ENCODE peak calls at places on chromosomes 11 and 22, in ten cellular contexts. S, A, I, L, H, T, C, N, O and Y are unnamed samples. For H3K36me3, the result is how much of the 10 kb centered on the place peaks cover.

GRCh38 chr11:2928605-2929510 is at the start of gene PHLDA2:
- DNase-seq in A (no peak), O (peak), L (peak), S (no peak), C (peak), I (no peak), N (peak), H (peak), T (peak), Y (peak)

GRCh38 chr11:107719557-107720304 is 7.9 kb upstream of the SLN start:
- DNase-seq in C (no peak), T (no peak), A (no peak), O (no peak), I (no peak), H (no peak), N (no peak), L (no peak), S (no peak), Y (no peak)

GRCh38 chr11:77473001-77473800 is 693 bp downstream of the PAK1 start:
- DNase-seq in L (no peak), S (peak), H (peak), T (peak), I (peak), A (peak), C (peak), N (peak), O (no peak), Y (peak)

GRCh38 chr11:32302826-32303225 is 132.5 kb downstream of the WT1 start:
- DNase-seq in I (no peak), A (no peak), T (no peak), L (no peak), N (no peak), O (no peak), H (no peak), S (no peak), C (no peak), Y (no peak)

GRCh38 chr22:19672054-19672776 is 42.1 kb upstream of the SEPTIN5 start:
- DNase-seq in A (no peak), T (no peak), O (no peak), I (no peak), C (no peak), N (no peak), H (no peak), S (no peak), L (no peak), Y (no peak)

GRCh38 chr11:116731097-116731761 is 41.6 kb downstream of the BUD13 start:
- DNase-seq in O (no peak), S (no peak), A (no peak), L (no peak), T (no peak), C (peak), H (no peak), I (peak), N (no peak), Y (peak)

GRCh38 chr11:14582835-14583234 is 60.8 kb upstream of the PDE3B start:
- DNase-seq in S (no peak), O (no peak), T (no peak), I (no peak), A (no peak), L (no peak), N (no peak), H (no peak), C (peak), Y (no peak)

GRCh38 chr22:24427500-24428164 is at the start of gene ADORA2A:
- DNase-seq in L (no peak), H (peak), N (peak), I (no peak), S (no peak), T (no peak), O (no peak), C (peak), A (no peak), Y (peak)

GRCh38 chr11:67022961-67023956 is at the start of gene SYT12:
- DNase-seq in C (no peak), A (no peak), I (no peak), L (no peak), S (no peak), H (no peak), O (no peak), N (no peak), T (no peak), Y (no peak)

GRCh38 chr11:111797145-111797581 is 31.0 kb upstream of the PPP2R1B start:
- DNase-seq in I (no peak), H (no peak), N (peak), S (peak), T (no peak), L (no peak), C (no peak), O (peak), A (no peak), Y (no peak)

GRCh38 chr11:45652781-45653180 is 12.6 kb downstream of the CHST1 start:
- DNase-seq in S (no peak), C (peak), L (no peak), O (no peak), T (peak), A (no peak), H (no peak), N (no peak), I (no peak), Y (no peak)

GRCh38 chr11:117876049-117876340 is 463 bp downstream of the FXYD6 start:
- DNase-seq in A (no peak), C (no peak), S (no peak), O (no peak), L (no peak), N (no peak), T (no peak), H (no peak), I (no peak), Y (no peak)

DNA sequence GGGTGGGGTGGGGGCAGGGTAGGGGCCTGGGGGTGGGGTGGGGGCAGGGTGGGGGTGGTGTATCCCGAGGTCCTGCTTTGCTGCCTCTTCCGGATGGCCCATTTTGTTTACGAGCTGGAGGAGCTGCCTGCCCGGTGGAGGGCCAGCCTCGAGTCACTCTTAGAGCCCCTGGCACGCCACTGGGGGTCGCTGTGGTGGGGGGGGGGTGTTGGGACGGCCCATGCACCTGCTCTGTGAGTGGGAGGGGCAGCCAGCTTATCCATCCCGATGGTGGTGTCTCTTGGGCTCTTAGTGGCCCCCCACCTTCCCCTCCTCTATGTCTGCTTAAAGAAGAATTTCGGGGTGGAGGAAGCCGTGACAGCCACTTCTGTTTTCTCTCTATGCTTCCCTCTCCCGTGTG is 24.6 kb downstream of the MRGPRD start:
- DNase-seq in A (no peak), O (no peak), H (no peak), T (peak), I (no peak), L (no peak), N (no peak), S (no peak), C (no peak), Y (no peak)
- TF ChIP-seq CTCF in A (no peak), O (peak), H (no peak), T (no peak), I (no peak), L (peak), N (no peak), S (no peak), C (peak), Y (peak)

GRCh38 chr11:19239039-19239438 is 1.7 kb downstream of the E2F8 start:
- DNase-seq in H (no peak), A (no peak), I (no peak), T (no peak), O (peak), N (no peak), C (no peak), S (no peak), L (no peak), Y (no peak)
- H3K36me3 ChIP-seq in H (under half), A (under half), I (under half), T (under half), O (under half), N (under half), C (under half), S (under half), L (under half), Y (under half)

DNA sequence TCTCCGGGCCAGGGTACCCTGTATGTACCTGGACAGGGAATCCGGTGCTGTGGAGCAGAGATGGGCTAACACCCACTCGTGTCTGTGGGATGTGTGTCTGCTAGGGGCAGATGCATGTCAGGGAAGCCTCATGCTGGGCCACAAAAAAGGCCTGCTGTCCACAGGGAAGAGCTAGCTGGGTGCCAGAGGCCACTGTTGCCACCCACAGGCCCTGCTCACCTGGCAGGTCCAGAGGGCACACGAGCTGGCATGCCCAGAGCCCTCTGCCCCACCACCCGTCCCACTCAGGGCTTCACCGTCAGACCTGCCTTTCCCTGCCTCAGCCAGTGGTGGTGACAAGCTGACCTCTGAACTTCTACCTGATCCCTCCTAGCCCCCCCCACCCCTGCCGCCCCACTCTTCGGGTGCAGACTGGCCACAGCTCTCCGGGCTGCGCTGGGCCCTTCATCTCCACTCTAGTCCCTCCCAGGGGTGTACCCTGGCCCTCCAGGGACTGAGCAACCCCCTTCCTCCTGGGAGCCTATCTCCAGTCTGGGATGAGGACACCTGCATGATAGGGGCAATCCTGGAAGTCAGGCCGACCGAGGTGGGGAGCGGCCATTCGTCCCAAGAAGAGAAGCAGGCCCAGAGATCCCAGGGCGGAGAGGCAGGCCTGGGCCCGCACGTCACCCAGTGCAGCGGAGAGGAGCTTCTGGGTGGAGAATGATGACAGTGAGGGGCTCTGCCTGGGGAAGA is 1.3 kb downstream of the SLC25A22 start:
- DNase-seq in L (no peak), T (no peak), S (no peak), C (peak), A (no peak), H (no peak), O (no peak), N (peak), I (no peak), Y (peak)
- TF ChIP-seq POLR2A in L (no peak), T (no peak), S (peak), C (no peak), A (no peak), H (no peak), O (no peak), N (no peak), I (no peak), Y (no peak)

DNA sequence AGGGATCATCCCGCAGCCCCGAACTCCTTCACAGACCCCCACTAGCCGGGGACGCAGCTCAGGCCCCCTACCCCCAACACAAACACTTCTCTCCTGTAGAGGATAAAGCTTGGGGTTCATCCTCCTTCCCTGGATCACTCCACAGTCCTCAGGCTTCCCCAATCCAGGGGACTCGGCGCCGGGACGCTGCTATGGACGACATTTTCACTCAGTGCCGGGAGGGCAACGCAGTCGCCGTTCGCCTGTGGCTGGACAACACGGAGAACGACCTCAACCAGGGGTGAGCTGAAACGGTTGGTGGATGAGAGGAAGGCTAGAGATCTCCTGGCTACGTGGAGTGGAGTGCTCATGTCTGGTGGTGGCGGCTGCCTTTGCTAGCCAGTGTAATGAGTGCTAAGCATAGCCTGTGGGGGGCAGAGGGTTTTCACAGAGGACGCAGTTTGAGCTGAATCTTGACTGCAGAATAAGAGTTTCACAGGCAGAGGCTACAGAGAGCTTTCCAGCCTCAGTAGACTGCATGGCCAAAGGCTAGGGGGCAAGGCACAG is 580 bp downstream of the ILK start:
- DNase-seq in C (peak), I (no peak), T (peak), S (peak), L (no peak), H (peak), A (no peak), O (peak), N (peak), Y (peak)
- TF ChIP-seq CTCF in C (peak), I (no peak), T (no peak), S (no peak), L (no peak), H (peak), A (no peak), O (no peak), N (peak), Y (no peak)

DNA sequence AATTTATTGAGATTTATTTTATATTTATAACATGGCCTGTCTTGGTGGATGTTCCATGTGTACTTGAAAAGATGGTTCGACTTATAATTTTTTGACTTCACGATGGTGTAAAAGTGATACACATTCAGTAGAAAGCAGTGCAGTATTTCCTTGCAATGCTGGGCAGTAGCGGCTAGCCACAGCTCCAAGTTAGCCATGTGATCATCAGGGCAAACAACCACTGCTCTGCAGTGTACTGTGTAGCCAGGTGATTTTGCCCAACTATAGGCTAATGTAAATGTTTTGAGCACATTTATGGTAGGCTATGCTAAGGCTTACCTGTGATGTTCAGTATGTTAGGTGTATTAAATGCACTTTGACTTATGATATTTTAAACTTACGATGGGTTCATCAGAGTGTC is 52.4 kb downstream of the PDHX start:
- DNase-seq in S (no peak), I (no peak), O (no peak), N (no peak), C (no peak), T (no peak), A (no peak), H (no peak), L (no peak), Y (no peak)
- H3K36me3 ChIP-seq in S (under half), I (under half), O (under half), N (under half), C (under half), T (half or more), A (under half), H (under half), L (under half), Y (under half)

GRCh38 chr11:253886-254270 is 17.1 kb downstream of the PSMD13 start:
- DNase-seq in O (no peak), T (no peak), S (no peak), H (no peak), C (no peak), A (no peak), I (no peak), L (no peak), N (no peak), Y (no peak)
- TF ChIP-seq POLR2A in O (no peak), T (no peak), S (no peak), H (no peak), C (no peak), A (no peak), I (no peak), L (no peak), N (no peak), Y (no peak)

DNA sequence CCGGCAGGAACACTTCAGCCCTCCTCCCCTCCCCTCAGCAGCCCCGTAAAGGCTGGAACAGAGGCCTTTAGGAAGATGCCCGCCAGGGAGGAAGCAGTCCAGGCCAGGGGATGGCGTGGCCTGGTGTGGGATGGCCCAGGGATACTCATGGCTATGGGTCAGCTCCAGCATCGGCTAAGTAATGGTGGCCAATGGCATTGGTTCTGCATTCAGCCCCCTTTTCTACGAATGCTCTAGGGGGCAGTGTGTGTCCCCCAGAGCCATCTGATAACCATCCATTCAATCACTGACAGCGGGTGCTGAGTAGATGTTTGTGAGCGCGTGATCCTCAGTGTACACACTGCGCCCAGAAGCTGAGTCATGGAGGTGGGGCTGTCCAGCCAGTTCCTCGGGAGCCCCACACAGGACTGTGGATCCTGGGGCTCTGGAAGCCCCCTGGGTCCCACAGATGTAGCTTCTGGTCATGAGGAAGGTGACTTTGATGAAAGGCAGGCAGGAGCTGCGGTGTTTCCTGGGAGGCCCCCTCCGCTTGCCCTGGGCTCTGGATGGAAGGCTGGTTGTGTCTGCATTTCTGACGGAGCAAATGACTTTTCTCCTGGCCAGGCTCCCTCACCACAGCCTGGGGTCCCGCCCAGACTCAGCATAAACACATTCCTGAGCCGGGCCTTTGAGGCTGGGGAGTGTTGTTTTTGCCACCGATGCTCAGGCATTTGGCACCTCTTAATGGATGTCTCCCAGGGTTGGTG is 46.5 kb downstream of the FBLN1 start:
- DNase-seq in N (peak), A (peak), O (no peak), T (peak), I (peak), C (no peak), S (peak), H (peak), L (peak), Y (no peak)
- TF ChIP-seq CTCF in N (peak), A (peak), O (no peak), T (no peak), I (no peak), C (no peak), S (peak), H (no peak), L (peak), Y (no peak)